ENCODE peak calls at places on chromosomes 16 and 17, in six cellular contexts. One of them, this sample, is unnamed.

GRCh38 chr17:63399316-63399715 is 46.8 kb downstream of the CYB561 start:
- DNase-seq in HCEC 1CT: peak; percentile 37
- DNase-seq in NCI-H774: no peak
- DNase-seq in effector CD4-positive, alpha-beta T cell: no peak
- DNase-seq in upper lobe of right lung: no peak
- DNase-seq in endothelial cell: no peak
- DNase-seq in this sample: no peak

GRCh38 chr17:45338023-45338781 is 21.4 kb upstream of the MAP3K14 start:
- DNase-seq in endothelial cell: peak; percentile 23
- DNase-seq in HCEC 1CT: no peak
- DNase-seq in effector CD4-positive, alpha-beta T cell: no peak
- DNase-seq in upper lobe of right lung: peak; percentile 64
- DNase-seq in NCI-H774: no peak
- DNase-seq in this sample: no peak

GRCh38 chr17:72338847-72339790 is 218.3 kb downstream of the SOX9 start:
- DNase-seq in NCI-H774: peak; percentile 2
- DNase-seq in upper lobe of right lung: no peak
- DNase-seq in HCEC 1CT: peak; percentile 97
- DNase-seq in effector CD4-positive, alpha-beta T cell: no peak
- DNase-seq in endothelial cell: peak; percentile 48
- DNase-seq in this sample: no peak

GRCh38 chr17:82962163-82962720 is 117.2 kb upstream of the METRNL start:
- DNase-seq in HCEC 1CT: no peak
- DNase-seq in endothelial cell: no peak
- DNase-seq in effector CD4-positive, alpha-beta T cell: no peak
- DNase-seq in NCI-H774: no peak
- DNase-seq in upper lobe of right lung: no peak
- DNase-seq in this sample: no peak

GRCh38 chr16:29994613-29995329 is 646 bp downstream of the HIRIP3 start:
- DNase-seq in NCI-H774: no peak
- DNase-seq in HCEC 1CT: peak; percentile 18
- DNase-seq in upper lobe of right lung: peak; percentile 90
- DNase-seq in effector CD4-positive, alpha-beta T cell: no peak
- DNase-seq in endothelial cell: no peak
- DNase-seq in this sample: no peak

GRCh38 chr17:6782244-6782643 is 6.2 kb downstream of the FBXO39 start:
- DNase-seq in NCI-H774: no peak
- DNase-seq in HCEC 1CT: no peak
- DNase-seq in endothelial cell: no peak
- DNase-seq in effector CD4-positive, alpha-beta T cell: no peak
- DNase-seq in upper lobe of right lung: no peak
- DNase-seq in this sample: no peak

GRCh38 chr17:18260332-18261145 is at the start of gene MIEF2:
- DNase-seq in HCEC 1CT: peak; percentile 93
- DNase-seq in effector CD4-positive, alpha-beta T cell: peak; percentile 92
- DNase-seq in endothelial cell: peak; percentile 87
- DNase-seq in upper lobe of right lung: peak; percentile 98
- DNase-seq in NCI-H774: peak; percentile 76
- DNase-seq in this sample: peak; percentile 95

GRCh38 chr16:51896013-51896412 is 650.9 kb downstream of the TOX3 start:
- DNase-seq in effector CD4-positive, alpha-beta T cell: no peak
- DNase-seq in HCEC 1CT: no peak
- DNase-seq in upper lobe of right lung: no peak
- DNase-seq in NCI-H774: no peak
- DNase-seq in endothelial cell: no peak
- DNase-seq in this sample: no peak

GRCh38 chr17:32341141-32341856 is 674 bp downstream of the C17orf75 start:
- DNase-seq in NCI-H774: no peak
- DNase-seq in effector CD4-positive, alpha-beta T cell: peak; percentile 44
- DNase-seq in endothelial cell: no peak
- DNase-seq in HCEC 1CT: no peak
- DNase-seq in upper lobe of right lung: no peak
- DNase-seq in this sample: no peak

GRCh38 chr17:64103751-64104364 is 26.1 kb downstream of the ERN1 start:
- DNase-seq in endothelial cell: no peak
- DNase-seq in upper lobe of right lung: no peak
- DNase-seq in effector CD4-positive, alpha-beta T cell: no peak
- DNase-seq in HCEC 1CT: peak; percentile 69
- DNase-seq in NCI-H774: no peak
- DNase-seq in this sample: no peak

GRCh38 chr16:11016993-11017392 is 72.6 kb downstream of the CLEC16A start:
- DNase-seq in NCI-H774: peak; percentile 42
- DNase-seq in upper lobe of right lung: peak; percentile 73
- DNase-seq in effector CD4-positive, alpha-beta T cell: no peak
- DNase-seq in endothelial cell: no peak
- DNase-seq in HCEC 1CT: peak; percentile 74
- DNase-seq in this sample: peak; percentile 19

GRCh38 chr17:63844293-63844672 is 1.8 kb upstream of the SMARCD2 start:
- DNase-seq in NCI-H774: no peak
- DNase-seq in endothelial cell: no peak
- DNase-seq in HCEC 1CT: no peak
- DNase-seq in effector CD4-positive, alpha-beta T cell: no peak
- DNase-seq in upper lobe of right lung: no peak
- DNase-seq in this sample: no peak

GRCh38 chr17:1227917-1228751 is 42.1 kb upstream of the BHLHA9 start:
- DNase-seq in endothelial cell: no peak
- DNase-seq in upper lobe of right lung: peak; percentile 73
- DNase-seq in NCI-H774: no peak
- DNase-seq in effector CD4-positive, alpha-beta T cell: no peak
- DNase-seq in HCEC 1CT: no peak
- DNase-seq in this sample: no peak

GRCh38 chr17:9908649-9909042 is 3.6 kb upstream of the RCVRN start:
- DNase-seq in upper lobe of right lung: no peak
- DNase-seq in effector CD4-positive, alpha-beta T cell: no peak
- DNase-seq in HCEC 1CT: no peak
- DNase-seq in endothelial cell: no peak
- DNase-seq in NCI-H774: no peak
- DNase-seq in this sample: no peak

GRCh38 chr17:38925263-38925995 is at the start of gene LASP1NB:
- DNase-seq in effector CD4-positive, alpha-beta T cell: no peak
- DNase-seq in endothelial cell: no peak
- DNase-seq in NCI-H774: no peak
- DNase-seq in upper lobe of right lung: peak; percentile 40
- DNase-seq in HCEC 1CT: no peak
- DNase-seq in this sample: no peak

GRCh38 chr17:32350662-32351418 is 883 bp downstream of the ZNF207 start:
- DNase-seq in NCI-H774: peak; percentile 54
- DNase-seq in upper lobe of right lung: no peak
- DNase-seq in HCEC 1CT: peak; percentile 68
- DNase-seq in effector CD4-positive, alpha-beta T cell: peak; percentile 43
- DNase-seq in endothelial cell: peak; percentile 13
- DNase-seq in this sample: no peak